ENCODE peak calls at places on chromosomes 4 and X, in ten cellular contexts. Y, D, O, E, I, B, V, J, A and M are unnamed samples.

GRCh38 chr4:57162499-57163019 is 52.4 kb upstream of the IGFBP7 start:
- DNase-seq in Y (no peak), E (no peak), V (no peak), A (no peak), B (no peak), O (no peak), I (no peak), D (no peak), J (no peak), M (no peak)

GRCh38 chr4:3236326-3236878 is 12.6 kb upstream of the MSANTD1 start:
- DNase-seq in V (no peak), E (no peak), J (no peak), Y (no peak), B (no peak), D (no peak), O (no peak), I (no peak), A (no peak), M (no peak)

GRCh38 chrX:132488819-132489255 is at the start of gene MBNL3:
- DNase-seq in B (peak), I (no peak), O (no peak), V (peak), Y (peak), J (no peak), E (peak), A (no peak), D (peak), M (peak)

GRCh38 chrX:71475906-71476305 is 57.0 kb upstream of the OGT start:
- DNase-seq in A (no peak), Y (no peak), B (peak), D (no peak), O (no peak), E (no peak), J (no peak), V (peak), I (no peak), M (no peak)

GRCh38 chrX:103607385-103608304 is at the start of gene TCEAL3:
- DNase-seq in B (peak), A (no peak), J (no peak), O (no peak), I (no peak), Y (peak), V (peak), E (no peak), D (peak), M (peak)

GRCh38 chrX:121975666-121976065 is 928.3 kb downstream of the GLUD2 start:
- DNase-seq in V (peak), E (no peak), O (no peak), A (no peak), D (no peak), Y (no peak), I (no peak), J (no peak), B (no peak), M (no peak)

GRCh38 chrX:141439651-141440050 is 144.9 kb downstream of the SPANXA1 start:
- DNase-seq in A (no peak), E (no peak), I (no peak), O (no peak), J (no peak), D (no peak), Y (no peak), V (no peak), B (peak), M (no peak)

GRCh38 chr4:147736458-147736857 is 4.6 kb downstream of the ARHGAP10 start:
- DNase-seq in O (no peak), E (no peak), Y (no peak), D (no peak), B (peak), V (peak), A (peak), I (no peak), J (no peak), M (no peak)

GRCh38 chr4:80713409-80713808 is 317.1 kb upstream of the BMP3 start:
- DNase-seq in J (no peak), O (no peak), E (no peak), A (no peak), D (peak), V (no peak), B (no peak), I (no peak), Y (peak), M (no peak)

GRCh38 chr4:15920723-15921591 is 17.6 kb downstream of the FGFBP1 start:
- DNase-seq in I (no peak), Y (no peak), J (peak), B (peak), V (peak), A (peak), O (peak), E (no peak), D (peak), M (peak)

GRCh38 chr4:128583753-128584712 is 225.5 kb upstream of the JADE1 start:
- DNase-seq in B (peak), A (no peak), D (no peak), I (no peak), J (no peak), O (no peak), E (no peak), V (no peak), Y (no peak), M (peak)

GRCh38 chr4:40749717-40750460 is at the start of gene NSUN7:
- DNase-seq in O (no peak), I (peak), B (peak), Y (peak), V (peak), J (no peak), D (peak), A (no peak), E (no peak), M (peak)

GRCh38 chr4:153789741-153790651 is 1.1 kb upstream of the SFRP2 start:
- DNase-seq in A (no peak), B (peak), J (no peak), D (no peak), O (no peak), V (no peak), E (no peak), Y (no peak), I (peak), M (no peak)

GRCh38 chrX:37776283-37776986 is 3.4 kb upstream of the CYBB start:
- DNase-seq in O (no peak), E (no peak), A (no peak), V (no peak), J (no peak), B (no peak), D (no peak), Y (no peak), I (no peak), M (no peak)

GRCh38 chrX:52420824-52421443 is 52.1 kb downstream of the XAGE2 start:
- DNase-seq in I (no peak), B (peak), Y (no peak), A (no peak), E (no peak), D (no peak), V (no peak), J (no peak), O (no peak), M (no peak)

GRCh38 chrX:150594584-150594983 is 26.2 kb downstream of the MTM1 start:
- DNase-seq in A (no peak), D (no peak), I (no peak), E (no peak), B (no peak), J (no peak), V (no peak), O (no peak), Y (no peak), M (no peak)

GRCh38 chrX:17440258-17440657 is 65.3 kb downstream of the NHS start:
- DNase-seq in E (no peak), B (no peak), Y (no peak), D (no peak), A (no peak), V (no peak), O (no peak), J (no peak), I (no peak), M (no peak)

GRCh38 chrX:118226060-118226428 is 109.4 kb upstream of the KLHL13 start:
- DNase-seq in V (no peak), A (no peak), I (no peak), Y (peak), O (no peak), B (no peak), J (no peak), E (no peak), D (no peak), M (no peak)

GRCh38 chr4:73609688-73610087 is 10.5 kb downstream of the RASSF6 start:
- DNase-seq in O (no peak), B (no peak), Y (no peak), D (no peak), V (peak), J (peak), A (peak), I (no peak), E (no peak), M (no peak)

GRCh38 chrX:41971346-41971745 is 48.0 kb upstream of the CASK start:
- DNase-seq in I (peak), O (no peak), A (no peak), D (no peak), V (no peak), B (no peak), E (no peak), J (no peak), Y (no peak), M (no peak)

GRCh38 chr4:2489081-2489805 is 20.3 kb downstream of the RNF4 start:
- DNase-seq in V (no peak), B (no peak), D (no peak), O (no peak), I (no peak), A (no peak), E (no peak), Y (no peak), J (no peak), M (no peak)

GRCh38 chr4:128835498-128836222 is 26.2 kb downstream of the JADE1 start:
- DNase-seq in A (no peak), J (no peak), D (peak), E (no peak), B (no peak), Y (no peak), V (no peak), O (no peak), I (no peak), M (peak)

GRCh38 chr4:141391771-141392170 is 171.1 kb downstream of the ZNF330 start:
- DNase-seq in E (no peak), J (no peak), A (peak), D (no peak), O (no peak), I (no peak), B (peak), V (peak), Y (no peak), M (no peak)

GRCh38 chrX:14875624-14876023 is 2.4 kb downstream of the MOSPD2 start:
- DNase-seq in A (no peak), I (no peak), V (no peak), E (no peak), B (no peak), D (no peak), J (no peak), Y (no peak), O (no peak), M (no peak)

GRCh38 chr4:172573899-172574298 is 594.7 kb upstream of the GALNT7 start:
- DNase-seq in A (peak), J (no peak), E (no peak), I (no peak), Y (no peak), V (no peak), D (no peak), O (no peak), B (no peak), M (no peak)

GRCh38 chr4:68218044-68218443 is 27.4 kb downstream of the TMPRSS11B start:
- DNase-seq in V (peak), D (no peak), J (no peak), A (peak), E (no peak), I (no peak), O (no peak), Y (no peak), B (no peak), M (no peak)

GRCh38 chr4:78622253-78622979 is 70.8 kb downstream of the ANXA3 start:
- DNase-seq in E (no peak), J (no peak), D (peak), A (peak), Y (no peak), V (peak), B (peak), O (no peak), I (no peak), M (no peak)

GRCh38 chr4:146243141-146243882 is 29.0 kb downstream of the REELD1 start:
- DNase-seq in V (peak), I (no peak), B (no peak), J (no peak), D (no peak), Y (no peak), O (no peak), A (peak), E (no peak), M (no peak)

GRCh38 chrX:13357925-13358324 is 38.1 kb upstream of the ATXN3L start:
- DNase-seq in A (peak), O (no peak), B (peak), V (no peak), Y (peak), J (no peak), I (no peak), E (no peak), D (no peak), M (no peak)

GRCh38 chr4:42965326-42965725 is 72.8 kb downstream of the GRXCR1 start:
- DNase-seq in J (no peak), Y (no peak), V (no peak), B (no peak), O (no peak), A (no peak), I (no peak), D (no peak), E (no peak), M (no peak)

GRCh38 chr4:23930750-23931488 is 41.1 kb upstream of the PPARGC1A start:
- DNase-seq in V (no peak), A (peak), I (no peak), O (no peak), Y (no peak), D (peak), E (no peak), B (peak), J (no peak), M (peak)

GRCh38 chr4:31083451-31083850 is 363.3 kb downstream of the PCDH7 start:
- DNase-seq in I (no peak), Y (no peak), O (no peak), E (no peak), V (no peak), J (no peak), A (no peak), D (no peak), B (no peak), M (no peak)